ENCODE peak calls at places on chromosome 19, in four cellular contexts. N, Z, T and M are unnamed samples.

GRCh38 chr19:46721269-46722003 is 4.5 kb upstream of the PRKD2 start:
- DNase-seq in N (peak), Z (no peak), T (peak), M (peak)

GRCh38 chr19:43479961-43480561 is 14.7 kb upstream of the LYPD3 start:
- DNase-seq in T (no peak), N (no peak), Z (no peak), M (no peak)

GRCh38 chr19:46192990-46193650 is 36.4 kb upstream of the IGFL1 start:
- DNase-seq in T (no peak), N (no peak), Z (peak), M (no peak)

GRCh38 chr19:413756-414420 is 4.9 kb upstream of the C2CD4C start:
- DNase-seq in N (no peak), T (no peak), Z (no peak), M (no peak)

GRCh38 chr19:53944933-53945332 is 17.8 kb upstream of the CACNG8 start:
- DNase-seq in T (no peak), Z (no peak), N (no peak), M (no peak)

GRCh38 chr19:53958168-53958571 is 4.6 kb upstream of the CACNG8 start:
- DNase-seq in N (peak), T (peak), Z (no peak), M (peak)

GRCh38 chr19:14686411-14686810 is 3.4 kb upstream of the ZNF333 start:
- DNase-seq in Z (peak), N (peak), T (no peak), M (no peak)

GRCh38 chr19:1668339-1669123 is 16.1 kb upstream of the TCF3 start:
- DNase-seq in Z (no peak), N (no peak), T (no peak), M (no peak)

GRCh38 chr19:14022469-14022868 is 5.5 kb upstream of the RLN3 start:
- DNase-seq in T (no peak), Z (no peak), N (no peak), M (no peak)

GRCh38 chr19:44757057-44757734 is 8.7 kb downstream of the BCL3 start:
- DNase-seq in Z (no peak), N (peak), T (peak), M (peak)

GRCh38 chr19:30252214-30252613 is 120.0 kb upstream of the ZNF536 start:
- DNase-seq in N (no peak), T (no peak), Z (no peak), M (no peak)

GRCh38 chr19:10260141-10260584 is 8.1 kb downstream of the MRPL4 start:
- DNase-seq in N (no peak), T (no peak), Z (peak), M (no peak)

GRCh38 chr19:14000691-14001365 is 5.3 kb downstream of the RFX1 start:
- DNase-seq in T (no peak), N (no peak), Z (no peak), M (no peak)

GRCh38 chr19:44747739-44748425 is 626 bp upstream of the BCL3 start:
- DNase-seq in Z (no peak), N (no peak), T (peak), M (peak)

GRCh38 chr19:55526216-55527196 is 10.4 kb downstream of the SBK2 start:
- DNase-seq in N (no peak), T (peak), Z (no peak), M (no peak)

GRCh38 chr19:45442927-45443461 is 19.3 kb upstream of the ERCC1 start:
- DNase-seq in T (peak), Z (peak), N (peak), M (no peak)

GRCh38 chr19:32254128-32254527 is 91.3 kb upstream of the ZNF507 start:
- DNase-seq in N (no peak), T (no peak), Z (no peak), M (no peak)

GRCh38 chr19:2578391-2578826 is 102.5 kb downstream of the GADD45B start:
- DNase-seq in T (no peak), Z (no peak), N (peak), M (peak)

GRCh38 chr19:16039545-16039944 is 36.8 kb upstream of the TPM4 start:
- DNase-seq in N (no peak), Z (no peak), T (peak), M (no peak)
- TF ChIP-seq TEAD4 in N (no peak), Z (no peak), T (no peak), M (no peak)

DNA sequence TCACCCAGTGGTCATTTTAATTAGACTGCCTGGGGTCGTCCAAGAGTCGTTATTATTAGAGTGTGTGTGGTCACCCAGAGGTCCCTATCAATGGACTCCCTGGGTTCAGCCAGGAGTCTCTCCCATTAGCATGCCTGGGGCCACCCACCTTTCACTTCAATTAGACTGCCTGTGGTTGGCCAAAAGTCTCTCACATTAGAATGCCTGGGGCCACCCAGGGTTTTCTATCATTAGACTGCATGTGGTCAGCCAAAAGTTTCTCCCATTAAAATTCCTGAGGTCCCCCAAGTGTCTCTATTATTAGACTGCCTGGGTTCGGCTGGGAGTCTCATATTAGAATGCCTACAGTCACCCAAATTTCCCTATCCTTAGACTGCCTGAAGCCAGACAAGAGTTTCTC is 1472.6 kb downstream of the UQCRFS1 start:
- DNase-seq in N (no peak), Z (no peak), T (no peak), M (no peak)
- TF ChIP-seq TEAD4 in N (no peak), Z (no peak), T (no peak), M (no peak)

GRCh38 chr19:6616011-6616410 is 25.1 kb upstream of the CD70 start:
- DNase-seq in N (no peak), Z (no peak), T (no peak), M (no peak)
- TF ChIP-seq TEAD4 in N (no peak), Z (no peak), T (no peak), M (no peak)

DNA sequence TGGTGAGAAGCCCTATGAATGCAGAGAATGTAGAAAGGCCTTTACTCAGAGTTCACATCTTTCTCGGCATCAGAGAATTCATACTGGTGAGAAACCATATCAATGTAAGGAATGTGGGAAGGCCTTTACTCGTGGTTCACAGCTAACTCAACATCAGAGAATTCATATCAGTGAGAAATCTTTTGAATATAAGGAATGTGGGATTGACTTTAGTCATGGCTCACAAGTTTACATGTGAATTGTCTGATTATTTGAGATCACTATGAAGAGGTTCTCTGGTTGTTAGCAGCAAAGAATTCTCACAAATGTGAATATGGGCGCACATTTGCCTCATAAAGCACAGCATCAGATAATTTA is 43.7 kb downstream of the ZNF585A start:
- DNase-seq in Z (no peak), T (no peak), N (no peak), M (no peak)
- TF ChIP-seq TEAD4 in Z (no peak), T (no peak), N (no peak), M (no peak)

GRCh38 chr19:21491161-21491560 is 14.2 kb upstream of the ZNF429 start:
- DNase-seq in N (no peak), Z (no peak), T (no peak), M (no peak)
- TF ChIP-seq TEAD4 in N (no peak), Z (no peak), T (no peak), M (no peak)

GRCh38 chr19:28049875-28050274 is 1163.1 kb downstream of the UQCRFS1 start:
- DNase-seq in N (no peak), T (no peak), Z (no peak), M (no peak)
- TF ChIP-seq TEAD4 in N (no peak), T (no peak), Z (no peak), M (no peak)

GRCh38 chr19:39057615-39058014 is 25.3 kb upstream of the FBXO27 start:
- DNase-seq in T (no peak), Z (no peak), N (no peak), M (no peak)

GRCh38 chr19:39054091-39054470 is 21.7 kb upstream of the FBXO27 start:
- DNase-seq in T (no peak), Z (no peak), N (no peak), M (no peak)

GRCh38 chr19:39053276-39054090 is 21.1 kb upstream of the FBXO27 start:
- DNase-seq in T (no peak), Z (no peak), N (no peak), M (no peak)

GRCh38 chr19:39052243-39052746 is 19.9 kb upstream of the FBXO27 start:
- DNase-seq in T (peak), Z (peak), N (peak), M (peak)

GRCh38 chr19:39052846-39053245 is 20.5 kb upstream of the FBXO27 start:
- DNase-seq in N (no peak), Z (no peak), T (no peak), M (no peak)
- TF ChIP-seq TEAD4 in N (no peak), Z (no peak), T (no peak), M (no peak)

GRCh38 chr19:50266896-50267295 is 62.3 kb downstream of the KCNC3 start:
- DNase-seq in N (peak), T (peak), Z (peak), M (peak)
- TF ChIP-seq TEAD4 in N (no peak), T (no peak), Z (no peak), M (no peak)

GRCh38 chr19:18701250-18701608 is 17.7 kb downstream of the CRTC1 start:
- DNase-seq in T (peak), N (no peak), Z (no peak), M (no peak)
- TF ChIP-seq TEAD4 in T (no peak), N (no peak), Z (no peak), M (no peak)

GRCh38 chr19:35595928-35596327 is 10.0 kb downstream of the PMIS2 start:
- DNase-seq in T (no peak), Z (no peak), N (no peak), M (no peak)

GRCh38 chr19:35592226-35592625 is 6.3 kb downstream of the PMIS2 start:
- DNase-seq in Z (peak), T (peak), N (peak), M (peak)

GRCh38 chr19:35601971-35602370 is 10.6 kb upstream of the HAUS5 start:
- DNase-seq in Z (no peak), N (no peak), T (no peak), M (no peak)

GRCh38 chr19:35590875-35591274 is 4.9 kb downstream of the PMIS2 start:
- DNase-seq in Z (no peak), T (no peak), N (no peak), M (no peak)

GRCh38 chr19:35596366-35596999 is 10.5 kb downstream of the PMIS2 start:
- DNase-seq in N (no peak), T (peak), Z (peak), M (no peak)
- TF ChIP-seq TEAD4 in N (no peak), T (no peak), Z (no peak), M (no peak)